ENCODE peak calls at places on chromosomes 7 and 10, in ten cellular contexts. K, I, Y, X, A, S, R, V, P and J are unnamed samples.
A peak's percentile ranks its signal among the peaks of the same experiment; 100 is the strongest.

GRCh38 chr7:12490105-12490688 is 80.3 kb upstream of the SCIN start:
- DNase-seq in P (no peak), K (no peak), Y (no peak), I (no peak), X (no peak), R (no peak), V (no peak), S (peak; percentile 14), A (no peak), J (no peak)

GRCh38 chr7:39664057-39664456 is 40.7 kb downstream of the RALA start:
- DNase-seq in X (no peak), V (no peak), A (no peak), R (no peak), P (no peak), Y (no peak), S (no peak), K (no peak), I (no peak), J (no peak)

GRCh38 chr7:140638311-140638791 is 2.3 kb downstream of the DENND2A start:
- DNase-seq in K (no peak), A (no peak), S (no peak), V (no peak), R (no peak), Y (no peak), I (no peak), X (no peak), P (no peak), J (no peak)

GRCh38 chr7:124698964-124699363 is 66.6 kb downstream of the GPR37 start:
- DNase-seq in R (no peak), A (no peak), Y (no peak), P (no peak), K (no peak), V (no peak), S (no peak), X (no peak), I (no peak), J (no peak)

GRCh38 chr10:120508393-120508792 is 51.4 kb downstream of the PLPP4 start:
- DNase-seq in K (no peak), P (no peak), S (peak; percentile 98), A (no peak), V (no peak), R (no peak), X (no peak), I (no peak), Y (no peak), J (no peak)

GRCh38 chr10:94286898-94287297 is 75.8 kb downstream of the NOC3L start:
- DNase-seq in I (no peak), S (no peak), Y (no peak), P (no peak), R (no peak), V (no peak), K (no peak), X (no peak), A (no peak), J (no peak)

GRCh38 chr10:28381903-28382347 is 79.1 kb upstream of the MPP7 start:
- DNase-seq in X (peak; percentile 67), K (peak; percentile 52), A (peak; percentile 17), S (peak; percentile 83), I (peak; percentile 80), Y (peak; percentile 76), V (peak; percentile 31), R (peak; percentile 92), P (peak; percentile 78), J (peak; percentile 92)

GRCh38 chr7:97873606-97874005 is 1.4 kb upstream of the ASNS start:
- DNase-seq in I (no peak), A (no peak), X (no peak), R (no peak), P (no peak), V (no peak), S (no peak), K (no peak), Y (no peak), J (no peak)

GRCh38 chr7:133081119-133081604 is 728 bp downstream of the CHCHD3 start:
- DNase-seq in I (no peak), A (no peak), P (peak; percentile 17), Y (peak; percentile 49), S (peak; percentile 26), K (no peak), V (no peak), X (no peak), R (peak; percentile 57), J (peak; percentile 63)